ENCODE peak calls at places on chromosomes 5 and 9, in six cellular contexts. One of them, this sample, is unnamed. For H3K27me3, the result is how much of the 10 kb centered on the place peaks cover.

GRCh38 chr9:36208521-36209253 is 18.0 kb downstream of the CLTA start:
- DNase-seq in uterus: no peak
- DNase-seq in neural progenitor cell: no peak
- DNase-seq in CD4-positive, alpha-beta T cell: no peak
- DNase-seq in prostate gland: no peak
- DNase-seq in tibial artery: no peak
- DNase-seq in this sample: no peak

GRCh38 chr9:108855888-108856287 is at the start of gene ACTL7B:
- DNase-seq in uterus: no peak
- DNase-seq in neural progenitor cell: no peak
- DNase-seq in CD4-positive, alpha-beta T cell: no peak
- DNase-seq in prostate gland: no peak
- DNase-seq in tibial artery: no peak
- DNase-seq in this sample: no peak

GRCh38 chr9:113302792-113303418 is at the start of gene RNF183:
- DNase-seq in uterus: no peak
- DNase-seq in neural progenitor cell: peak
- DNase-seq in CD4-positive, alpha-beta T cell: no peak
- DNase-seq in prostate gland: no peak
- DNase-seq in tibial artery: no peak
- DNase-seq in this sample: no peak

GRCh38 chr5:68227532-68228160 is 12.1 kb downstream of the PIK3R1 start:
- DNase-seq in uterus: no peak
- DNase-seq in neural progenitor cell: no peak
- DNase-seq in CD4-positive, alpha-beta T cell: no peak
- DNase-seq in prostate gland: no peak
- DNase-seq in tibial artery: no peak
- DNase-seq in this sample: no peak

GRCh38 chr5:39461007-39461682 is 36.4 kb upstream of the DAB2 start:
- DNase-seq in uterus: no peak
- DNase-seq in neural progenitor cell: no peak
- DNase-seq in CD4-positive, alpha-beta T cell: no peak
- DNase-seq in prostate gland: no peak
- DNase-seq in tibial artery: no peak
- DNase-seq in this sample: no peak

GRCh38 chr5:181088289-181088688 is 42.7 kb downstream of the OR2V1 start:
- DNase-seq in uterus: no peak
- DNase-seq in neural progenitor cell: peak
- DNase-seq in CD4-positive, alpha-beta T cell: no peak
- DNase-seq in prostate gland: no peak
- DNase-seq in tibial artery: no peak
- DNase-seq in this sample: no peak

GRCh38 chr5:36502608-36503007 is 103.8 kb upstream of the SLC1A3 start:
- DNase-seq in uterus: no peak
- DNase-seq in neural progenitor cell: no peak
- DNase-seq in CD4-positive, alpha-beta T cell: no peak
- DNase-seq in prostate gland: peak
- DNase-seq in tibial artery: no peak
- DNase-seq in this sample: peak

GRCh38 chr9:4225291-4226119 is 74.4 kb downstream of the GLIS3 start:
- DNase-seq in uterus: no peak
- DNase-seq in neural progenitor cell: no peak
- DNase-seq in CD4-positive, alpha-beta T cell: no peak
- DNase-seq in prostate gland: no peak
- DNase-seq in tibial artery: no peak
- DNase-seq in this sample: peak

GRCh38 chr5:87394407-87394806 is 18.3 kb downstream of the CCNH start:
- DNase-seq in uterus: no peak
- DNase-seq in neural progenitor cell: no peak
- DNase-seq in CD4-positive, alpha-beta T cell: no peak
- DNase-seq in prostate gland: no peak
- DNase-seq in tibial artery: no peak
- DNase-seq in this sample: no peak

GRCh38 chr9:109212768-109213167 is 45.7 kb upstream of the FRRS1L start:
- DNase-seq in uterus: no peak
- DNase-seq in neural progenitor cell: no peak
- DNase-seq in CD4-positive, alpha-beta T cell: no peak
- DNase-seq in prostate gland: no peak
- DNase-seq in tibial artery: no peak
- DNase-seq in this sample: no peak

GRCh38 chr9:95044731-95045508 is 272.6 kb downstream of the FANCC start:
- DNase-seq in uterus: no peak
- DNase-seq in neural progenitor cell: peak
- DNase-seq in CD4-positive, alpha-beta T cell: no peak
- DNase-seq in prostate gland: peak
- DNase-seq in tibial artery: peak
- DNase-seq in this sample: peak

GRCh38 chr9:121568101-121568460 is 68.4 kb upstream of the GGTA1 start:
- DNase-seq in uterus: peak
- DNase-seq in neural progenitor cell: no peak
- DNase-seq in CD4-positive, alpha-beta T cell: no peak
- DNase-seq in prostate gland: no peak
- DNase-seq in tibial artery: no peak
- DNase-seq in this sample: no peak

GRCh38 chr9:13444696-13445095 is 165.2 kb upstream of the MPDZ start:
- DNase-seq in uterus: no peak
- DNase-seq in neural progenitor cell: no peak
- DNase-seq in CD4-positive, alpha-beta T cell: no peak
- DNase-seq in prostate gland: no peak
- DNase-seq in tibial artery: no peak
- DNase-seq in this sample: no peak

GRCh38 chr5:138538943-138539627 is 4.0 kb downstream of the ETF1 start:
- DNase-seq in uterus: no peak
- DNase-seq in neural progenitor cell: no peak
- DNase-seq in CD4-positive, alpha-beta T cell: no peak
- DNase-seq in prostate gland: no peak
- DNase-seq in tibial artery: no peak
- DNase-seq in this sample: no peak

GRCh38 chr5:138533973-138534941 is 8.8 kb downstream of the ETF1 start:
- DNase-seq in uterus: no peak
- DNase-seq in neural progenitor cell: no peak
- DNase-seq in CD4-positive, alpha-beta T cell: no peak
- DNase-seq in prostate gland: no peak
- DNase-seq in tibial artery: no peak
- DNase-seq in this sample: no peak

GRCh38 chr5:138539791-138540190 is 3.2 kb downstream of the ETF1 start:
- DNase-seq in uterus: no peak
- DNase-seq in neural progenitor cell: no peak
- DNase-seq in CD4-positive, alpha-beta T cell: no peak
- DNase-seq in prostate gland: no peak
- DNase-seq in tibial artery: no peak
- DNase-seq in this sample: no peak

GRCh38 chr5:138536215-138536614 is 6.8 kb downstream of the ETF1 start:
- DNase-seq in uterus: no peak
- DNase-seq in neural progenitor cell: no peak
- DNase-seq in CD4-positive, alpha-beta T cell: no peak
- DNase-seq in prostate gland: no peak
- DNase-seq in tibial artery: no peak
- DNase-seq in this sample: no peak

GRCh38 chr5:138536665-138537315 is 6.2 kb downstream of the ETF1 start:
- DNase-seq in uterus: no peak
- DNase-seq in neural progenitor cell: no peak
- DNase-seq in CD4-positive, alpha-beta T cell: no peak
- DNase-seq in prostate gland: no peak
- DNase-seq in tibial artery: no peak
- DNase-seq in this sample: no peak
- TF ChIP-seq CTCF in uterus: no peak
- TF ChIP-seq CTCF in neural progenitor cell: peak
- TF ChIP-seq CTCF in CD4-positive, alpha-beta T cell: no peak
- TF ChIP-seq CTCF in prostate gland: no peak
- TF ChIP-seq CTCF in tibial artery: no peak
- TF ChIP-seq CTCF in this sample: peak

GRCh38 chr5:2741946-2742345 is 9.5 kb downstream of the IRX2 start:
- DNase-seq in uterus: no peak
- DNase-seq in neural progenitor cell: no peak
- DNase-seq in CD4-positive, alpha-beta T cell: no peak
- DNase-seq in prostate gland: no peak
- DNase-seq in tibial artery: no peak
- DNase-seq in this sample: no peak

GRCh38 chr5:2739360-2740050 is 12.0 kb downstream of the IRX2 start:
- DNase-seq in uterus: no peak
- DNase-seq in neural progenitor cell: peak
- DNase-seq in CD4-positive, alpha-beta T cell: no peak
- DNase-seq in prostate gland: no peak
- DNase-seq in tibial artery: peak
- DNase-seq in this sample: no peak

GRCh38 chr5:2742921-2743679 is 8.4 kb downstream of the IRX2 start:
- DNase-seq in uterus: no peak
- DNase-seq in neural progenitor cell: peak
- DNase-seq in CD4-positive, alpha-beta T cell: no peak
- DNase-seq in prostate gland: peak
- DNase-seq in tibial artery: peak
- DNase-seq in this sample: no peak

GRCh38 chr5:2740051-2740848 is 11.2 kb downstream of the IRX2 start:
- DNase-seq in uterus: no peak
- DNase-seq in neural progenitor cell: peak
- DNase-seq in CD4-positive, alpha-beta T cell: no peak
- DNase-seq in prostate gland: no peak
- DNase-seq in tibial artery: peak
- DNase-seq in this sample: no peak

GRCh38 chr5:2740849-2741555 is 10.5 kb downstream of the IRX2 start:
- DNase-seq in uterus: no peak
- DNase-seq in neural progenitor cell: peak
- DNase-seq in CD4-positive, alpha-beta T cell: no peak
- DNase-seq in prostate gland: no peak
- DNase-seq in tibial artery: peak
- DNase-seq in this sample: no peak
- H3K27me3 ChIP-seq in uterus: under half
- H3K27me3 ChIP-seq in neural progenitor cell: half or more
- H3K27me3 ChIP-seq in CD4-positive, alpha-beta T cell: half or more
- H3K27me3 ChIP-seq in prostate gland: under half
- H3K27me3 ChIP-seq in tibial artery: under half
- H3K27me3 ChIP-seq in this sample: under half

GRCh38 chr5:161311965-161312364 is 234.6 kb downstream of the GABRB2 start:
- DNase-seq in uterus: no peak
- DNase-seq in neural progenitor cell: no peak
- DNase-seq in CD4-positive, alpha-beta T cell: no peak
- DNase-seq in prostate gland: no peak
- DNase-seq in tibial artery: no peak
- DNase-seq in this sample: no peak
- TF ChIP-seq CTCF in uterus: no peak
- TF ChIP-seq CTCF in neural progenitor cell: no peak
- TF ChIP-seq CTCF in CD4-positive, alpha-beta T cell: no peak
- TF ChIP-seq CTCF in prostate gland: no peak
- TF ChIP-seq CTCF in tibial artery: no peak
- TF ChIP-seq CTCF in this sample: no peak

GRCh38 chr9:130331061-130331460 is 65.5 kb downstream of the HMCN2 start:
- DNase-seq in uterus: no peak
- DNase-seq in neural progenitor cell: no peak
- DNase-seq in CD4-positive, alpha-beta T cell: no peak
- DNase-seq in prostate gland: no peak
- DNase-seq in tibial artery: peak
- DNase-seq in this sample: no peak
- H3K27me3 ChIP-seq in uterus: under half
- H3K27me3 ChIP-seq in neural progenitor cell: under half
- H3K27me3 ChIP-seq in CD4-positive, alpha-beta T cell: under half
- H3K27me3 ChIP-seq in prostate gland: under half
- H3K27me3 ChIP-seq in tibial artery: under half
- H3K27me3 ChIP-seq in this sample: half or more

GRCh38 chr5:139402561-139403158 is 1.2 kb downstream of the SPATA24 start:
- DNase-seq in uterus: no peak
- DNase-seq in neural progenitor cell: peak
- DNase-seq in CD4-positive, alpha-beta T cell: no peak
- DNase-seq in prostate gland: no peak
- DNase-seq in tibial artery: no peak
- DNase-seq in this sample: no peak
- TF ChIP-seq CTCF in uterus: no peak
- TF ChIP-seq CTCF in neural progenitor cell: peak
- TF ChIP-seq CTCF in CD4-positive, alpha-beta T cell: peak
- TF ChIP-seq CTCF in prostate gland: no peak
- TF ChIP-seq CTCF in tibial artery: no peak
- TF ChIP-seq CTCF in this sample: peak

DNA sequence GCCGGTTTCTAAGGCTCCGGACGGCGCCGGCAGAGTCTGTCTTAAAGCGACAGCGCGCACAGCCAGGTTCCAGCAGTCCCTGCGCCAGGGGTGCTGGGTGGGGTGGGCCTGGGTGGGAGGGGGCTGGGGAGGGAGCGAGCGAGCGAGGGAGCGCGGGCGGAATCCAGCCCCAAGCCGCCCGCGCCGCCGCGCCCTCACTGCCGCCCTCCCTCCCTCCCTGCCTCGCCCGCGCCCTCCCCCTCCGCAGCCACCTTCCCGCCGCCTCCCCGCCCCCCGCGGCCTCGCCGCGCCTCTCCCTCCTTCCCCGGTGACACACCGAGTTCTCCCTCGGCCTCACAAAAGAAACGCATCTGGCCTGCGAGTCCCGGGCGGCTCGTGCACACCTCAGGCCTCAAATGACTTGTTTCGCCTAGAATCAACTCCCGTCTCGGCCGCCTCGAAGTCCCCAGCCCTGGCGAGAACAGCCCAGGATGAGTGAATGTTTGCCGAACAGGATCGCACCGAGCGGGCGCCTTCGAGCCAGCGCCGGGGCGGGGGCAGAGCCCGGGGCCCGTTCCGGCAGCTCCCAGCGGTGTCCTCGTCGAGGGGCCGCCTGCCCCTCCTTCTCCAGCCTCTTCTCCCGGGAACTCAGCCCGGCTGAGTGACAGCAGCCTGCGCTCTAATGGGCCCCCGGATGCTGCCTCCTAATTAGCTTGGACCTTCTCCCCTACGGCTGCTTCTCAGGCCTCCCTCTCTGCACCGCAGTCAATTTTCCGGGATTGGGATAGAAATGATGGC is at the start of gene PITX1:
- DNase-seq in uterus: no peak
- DNase-seq in neural progenitor cell: peak
- DNase-seq in CD4-positive, alpha-beta T cell: no peak
- DNase-seq in prostate gland: peak
- DNase-seq in tibial artery: peak
- DNase-seq in this sample: no peak
- H3K27me3 ChIP-seq in uterus: under half
- H3K27me3 ChIP-seq in neural progenitor cell: half or more
- H3K27me3 ChIP-seq in CD4-positive, alpha-beta T cell: half or more
- H3K27me3 ChIP-seq in prostate gland: under half
- H3K27me3 ChIP-seq in tibial artery: under half
- H3K27me3 ChIP-seq in this sample: half or more

This sample was measured in foreskin keratinocyte.